ENCODE peak calls at places on chromosomes 12 and 14, in ten cellular contexts. P, I, Z, E, G, R, A, Y, C and J are unnamed samples.

GRCh38 chr12:34598851-34599529 is 576.7 kb downstream of the ALG10 start:
- DNase-seq in P (no peak), I (no peak), Z (no peak), E (no peak), G (no peak), R (no peak), A (no peak), Y (no peak), C (no peak), J (no peak)

GRCh38 chr12:127170271-127171180 is 1096.4 kb upstream of the TMEM132C start:
- DNase-seq in P (no peak), I (no peak), Z (no peak), E (no peak), G (no peak), R (no peak), A (no peak), Y (no peak), C (no peak), J (no peak)

GRCh38 chr14:89252887-89253532 is 164.0 kb downstream of the FOXN3 start:
- DNase-seq in P (no peak), I (no peak), Z (no peak), E (no peak), G (no peak), R (no peak), A (no peak), Y (peak; percentile 75), C (no peak), J (peak; percentile 5)

GRCh38 chr12:109497675-109498074 is 20.2 kb downstream of the UBE3B start:
- DNase-seq in P (peak; percentile 88), I (peak; percentile 38), Z (no peak), E (no peak), G (no peak), R (no peak), A (no peak), Y (no peak), C (no peak), J (no peak)

GRCh38 chr14:105838591-105839424 is 312.4 kb downstream of the TMEM121 start:
- DNase-seq in P (no peak), I (no peak), Z (no peak), E (no peak), G (no peak), R (no peak), A (no peak), Y (no peak), C (no peak), J (no peak)

GRCh38 chr14:39762576-39763401 is 330.6 kb upstream of the FBXO33 start:
- DNase-seq in P (no peak), I (no peak), Z (no peak), E (no peak), G (peak; percentile 30), R (no peak), A (no peak), Y (peak; percentile 42), C (no peak), J (peak; percentile 52)

GRCh38 chr14:51155331-51155730 is 60.4 kb upstream of the TRIM9 start:
- DNase-seq in P (no peak), I (no peak), Z (no peak), E (no peak), G (no peak), R (no peak), A (no peak), Y (no peak), C (no peak), J (no peak)

GRCh38 chr14:104603623-104604401 is 760 bp downstream of the TMEM179 start:
- DNase-seq in P (no peak), I (no peak), Z (peak; percentile 32), E (no peak), G (no peak), R (no peak), A (no peak), Y (no peak), C (no peak), J (no peak)

GRCh38 chr12:49296836-49297694 is 2.1 kb downstream of the PRPH start:
- DNase-seq in P (peak; percentile 55), I (peak; percentile 72), Z (no peak), E (no peak), G (peak; percentile 53), R (no peak), A (peak; percentile 28), Y (peak; percentile 82), C (peak; percentile 86), J (peak; percentile 70)

GRCh38 chr12:128918481-128918880 is 65.2 kb downstream of the GLT1D1 start:
- DNase-seq in P (no peak), I (no peak), Z (no peak), E (no peak), G (no peak), R (no peak), A (no peak), Y (no peak), C (no peak), J (no peak)

GRCh38 chr14:104048758-104049496 is 36.6 kb upstream of the ASPG start:
- DNase-seq in P (peak; percentile 59), I (peak; percentile 5), Z (no peak), E (no peak), G (no peak), R (no peak), A (no peak), Y (no peak), C (no peak), J (no peak)

GRCh38 chr12:93365616-93366015 is 12.1 kb upstream of the NUDT4 start:
- DNase-seq in P (no peak), I (no peak), Z (no peak), E (no peak), G (no peak), R (no peak), A (no peak), Y (no peak), C (no peak), J (no peak)

GRCh38 chr14:51131516-51131915 is 36.6 kb upstream of the TRIM9 start:
- DNase-seq in P (no peak), I (no peak), Z (no peak), E (no peak), G (no peak), R (no peak), A (no peak), Y (peak; percentile 33), C (no peak), J (no peak)

GRCh38 chr12:55929306-55929791 is 1.6 kb upstream of the DGKA start:
- DNase-seq in P (no peak), I (no peak), Z (no peak), E (peak; percentile 91), G (peak; percentile 96), R (no peak), A (peak; percentile 84), Y (no peak), C (no peak), J (peak; percentile 24)

GRCh38 chr12:13573698-13574321 is 377.3 kb downstream of the EMP1 start:
- DNase-seq in P (peak; percentile 82), I (peak; percentile 80), Z (no peak), E (no peak), G (no peak), R (no peak), A (no peak), Y (peak; percentile 54), C (peak; percentile 21), J (no peak)